ENCODE peak calls at places on chromosome 21, in ten cellular contexts. K, E, U, L, Z, W, V, Y, D and B are unnamed samples.

GRCh38 chr21:28822882-28823335 is 169.8 kb downstream of the LTN1 start:
- DNase-seq in K (peak), E (no peak), U (no peak), L (peak), Z (no peak), W (no peak), V (no peak), Y (no peak), D (no peak), B (peak)

GRCh38 chr21:28579986-28580550 is 412.6 kb downstream of the LTN1 start:
- DNase-seq in K (no peak), E (no peak), U (no peak), L (no peak), Z (no peak), W (no peak), V (no peak), Y (no peak), D (no peak), B (no peak)

GRCh38 chr21:41518757-41519156 is 10.8 kb upstream of the TMPRSS2 start:
- DNase-seq in K (no peak), E (no peak), U (no peak), L (no peak), Z (no peak), W (no peak), V (no peak), Y (no peak), D (no peak), B (no peak)

GRCh38 chr21:38937286-38937790 is 131.6 kb downstream of the ETS2 start:
- DNase-seq in K (no peak), E (no peak), U (no peak), L (no peak), Z (no peak), W (no peak), V (no peak), Y (no peak), D (no peak), B (no peak)

GRCh38 chr21:44959376-44960091 is 19.7 kb downstream of the SLX9 start:
- DNase-seq in K (no peak), E (no peak), U (no peak), L (no peak), Z (no peak), W (no peak), V (no peak), Y (no peak), D (no peak), B (no peak)

GRCh38 chr21:30480145-30480544 is at the start of gene KRTAP19-1:
- DNase-seq in K (no peak), E (no peak), U (no peak), L (no peak), Z (no peak), W (no peak), V (no peak), Y (no peak), D (no peak), B (no peak)

GRCh38 chr21:27532081-27532480 is 565.2 kb upstream of the ADAMTS5 start:
- DNase-seq in K (peak), E (no peak), U (no peak), L (peak), Z (no peak), W (no peak), V (no peak), Y (no peak), D (no peak), B (peak)

GRCh38 chr21:39568380-39568779 is 44.4 kb upstream of the B3GALT5 start:
- DNase-seq in K (no peak), E (no peak), U (no peak), L (no peak), Z (no peak), W (no peak), V (no peak), Y (no peak), D (no peak), B (no peak)

GRCh38 chr21:16426936-16427335 is 697.2 kb downstream of the USP25 start:
- DNase-seq in K (no peak), E (no peak), U (no peak), L (no peak), Z (no peak), W (no peak), V (no peak), Y (no peak), D (no peak), B (no peak)

GRCh38 chr21:44555200-44555875 is 3.3 kb downstream of the KRTAP10-3 start:
- DNase-seq in K (no peak), E (no peak), U (peak), L (no peak), Z (no peak), W (no peak), V (no peak), Y (no peak), D (no peak), B (no peak)

GRCh38 chr21:43816611-43817071 is 27.3 kb downstream of the RRP1 start:
- DNase-seq in K (no peak), E (no peak), U (no peak), L (no peak), Z (no peak), W (no peak), V (no peak), Y (no peak), D (no peak), B (no peak)

GRCh38 chr21:42833859-42834729 is 45.2 kb downstream of the WDR4 start:
- DNase-seq in K (no peak), E (no peak), U (peak), L (no peak), Z (no peak), W (no peak), V (no peak), Y (no peak), D (no peak), B (no peak)

GRCh38 chr21:16079830-16080229 is 350.0 kb downstream of the USP25 start:
- DNase-seq in K (peak), E (no peak), U (no peak), L (no peak), Z (no peak), W (no peak), V (no peak), Y (no peak), D (no peak), B (peak)